ENCODE peak calls at places on chromosomes 3 and 15, in five cellular contexts. One of them, this sample, is unnamed.

GRCh38 chr3:118587037-118587741 is 447.5 kb downstream of the IGSF11 start:
- DNase-seq in psoas muscle: no peak
- DNase-seq in brain microvascular endothelial cell: no peak
- DNase-seq in cardiac muscle cell: peak
- DNase-seq in fibroblast of pulmonary artery: no peak
- DNase-seq in this sample: no peak

GRCh38 chr3:19348929-19349564 is 200.7 kb downstream of the KCNH8 start:
- DNase-seq in psoas muscle: no peak
- DNase-seq in brain microvascular endothelial cell: peak
- DNase-seq in cardiac muscle cell: peak
- DNase-seq in fibroblast of pulmonary artery: peak
- DNase-seq in this sample: peak

GRCh38 chr3:66723231-66723630 is 222.4 kb upstream of the LRIG1 start:
- DNase-seq in psoas muscle: no peak
- DNase-seq in brain microvascular endothelial cell: peak
- DNase-seq in cardiac muscle cell: no peak
- DNase-seq in fibroblast of pulmonary artery: peak
- DNase-seq in this sample: peak

GRCh38 chr15:101266034-101266433 is 11.3 kb downstream of the SELENOS start:
- DNase-seq in psoas muscle: peak
- DNase-seq in brain microvascular endothelial cell: peak
- DNase-seq in cardiac muscle cell: no peak
- DNase-seq in fibroblast of pulmonary artery: no peak
- DNase-seq in this sample: peak

GRCh38 chr3:59567656-59568055 is 517.8 kb upstream of the CFAP20DC start:
- DNase-seq in psoas muscle: no peak
- DNase-seq in brain microvascular endothelial cell: no peak
- DNase-seq in cardiac muscle cell: no peak
- DNase-seq in fibroblast of pulmonary artery: no peak
- DNase-seq in this sample: no peak

GRCh38 chr3:48601622-48601994 is 6.5 kb upstream of the COL7A1 start:
- DNase-seq in psoas muscle: peak
- DNase-seq in brain microvascular endothelial cell: no peak
- DNase-seq in cardiac muscle cell: no peak
- DNase-seq in fibroblast of pulmonary artery: no peak
- DNase-seq in this sample: no peak

GRCh38 chr15:61092387-61093157 is 136.5 kb downstream of the RORA start:
- DNase-seq in psoas muscle: no peak
- DNase-seq in brain microvascular endothelial cell: no peak
- DNase-seq in cardiac muscle cell: no peak
- DNase-seq in fibroblast of pulmonary artery: no peak
- DNase-seq in this sample: no peak

GRCh38 chr3:157276801-157277200 is 116.9 kb upstream of the CCNL1 start:
- DNase-seq in psoas muscle: no peak
- DNase-seq in brain microvascular endothelial cell: no peak
- DNase-seq in cardiac muscle cell: no peak
- DNase-seq in fibroblast of pulmonary artery: no peak
- DNase-seq in this sample: no peak

GRCh38 chr15:52224211-52224610 is 33.0 kb upstream of the GNB5 start:
- DNase-seq in psoas muscle: no peak
- DNase-seq in brain microvascular endothelial cell: no peak
- DNase-seq in cardiac muscle cell: no peak
- DNase-seq in fibroblast of pulmonary artery: no peak
- DNase-seq in this sample: no peak

GRCh38 chr3:52291508-52292181 is 4.0 kb downstream of the GLYCTK start:
- DNase-seq in psoas muscle: no peak
- DNase-seq in brain microvascular endothelial cell: no peak
- DNase-seq in cardiac muscle cell: peak
- DNase-seq in fibroblast of pulmonary artery: no peak
- DNase-seq in this sample: peak

GRCh38 chr15:41852736-41853135 is 14.1 kb downstream of the PLA2G4B start:
- DNase-seq in psoas muscle: no peak
- DNase-seq in brain microvascular endothelial cell: no peak
- DNase-seq in cardiac muscle cell: no peak
- DNase-seq in fibroblast of pulmonary artery: no peak
- DNase-seq in this sample: no peak

GRCh38 chr15:38843736-38844590 is 279.3 kb upstream of the RASGRP1 start:
- DNase-seq in psoas muscle: no peak
- DNase-seq in brain microvascular endothelial cell: peak
- DNase-seq in cardiac muscle cell: no peak
- DNase-seq in fibroblast of pulmonary artery: peak
- DNase-seq in this sample: no peak

GRCh38 chr15:79192462-79193036 is 90.0 kb upstream of the ANKRD34C start:
- DNase-seq in psoas muscle: no peak
- DNase-seq in brain microvascular endothelial cell: no peak
- DNase-seq in cardiac muscle cell: peak
- DNase-seq in fibroblast of pulmonary artery: no peak
- DNase-seq in this sample: no peak

GRCh38 chr3:133927543-133928066 is 31.9 kb upstream of the RAB6B start:
- DNase-seq in psoas muscle: peak
- DNase-seq in brain microvascular endothelial cell: no peak
- DNase-seq in cardiac muscle cell: peak
- DNase-seq in fibroblast of pulmonary artery: no peak
- DNase-seq in this sample: no peak

GRCh38 chr15:77002436-77002835 is 7.5 kb downstream of the PSTPIP1 start:
- DNase-seq in psoas muscle: peak
- DNase-seq in brain microvascular endothelial cell: no peak
- DNase-seq in cardiac muscle cell: no peak
- DNase-seq in fibroblast of pulmonary artery: no peak
- DNase-seq in this sample: no peak

GRCh38 chr15:33547876-33548275 is 237.1 kb downstream of the RYR3 start:
- DNase-seq in psoas muscle: peak
- DNase-seq in brain microvascular endothelial cell: peak
- DNase-seq in cardiac muscle cell: peak
- DNase-seq in fibroblast of pulmonary artery: peak
- DNase-seq in this sample: peak

GRCh38 chr15:78035319-78035718 is 42.2 kb downstream of the TBC1D2B start:
- DNase-seq in psoas muscle: no peak
- DNase-seq in brain microvascular endothelial cell: no peak
- DNase-seq in cardiac muscle cell: peak
- DNase-seq in fibroblast of pulmonary artery: peak
- DNase-seq in this sample: peak

GRCh38 chr3:171804618-171805389 is 5.5 kb downstream of the PLD1 start:
- DNase-seq in psoas muscle: no peak
- DNase-seq in brain microvascular endothelial cell: peak
- DNase-seq in cardiac muscle cell: no peak
- DNase-seq in fibroblast of pulmonary artery: peak
- DNase-seq in this sample: peak

GRCh38 chr3:171807129-171807675 is 3.1 kb downstream of the PLD1 start:
- DNase-seq in psoas muscle: no peak
- DNase-seq in brain microvascular endothelial cell: no peak
- DNase-seq in cardiac muscle cell: no peak
- DNase-seq in fibroblast of pulmonary artery: no peak
- DNase-seq in this sample: no peak

GRCh38 chr3:171805687-171806086 is 4.6 kb downstream of the PLD1 start:
- DNase-seq in psoas muscle: no peak
- DNase-seq in brain microvascular endothelial cell: no peak
- DNase-seq in cardiac muscle cell: no peak
- DNase-seq in fibroblast of pulmonary artery: no peak
- DNase-seq in this sample: no peak

GRCh38 chr3:171807806-171808205 is 2.5 kb downstream of the PLD1 start:
- DNase-seq in psoas muscle: no peak
- DNase-seq in brain microvascular endothelial cell: no peak
- DNase-seq in cardiac muscle cell: no peak
- DNase-seq in fibroblast of pulmonary artery: no peak
- DNase-seq in this sample: no peak

GRCh38 chr3:171806200-171807128 is 3.8 kb downstream of the PLD1 start:
- DNase-seq in psoas muscle: no peak
- DNase-seq in brain microvascular endothelial cell: peak
- DNase-seq in cardiac muscle cell: no peak
- DNase-seq in fibroblast of pulmonary artery: peak
- DNase-seq in this sample: peak
- H3K4me3 ChIP-seq in psoas muscle: no peak
- H3K4me3 ChIP-seq in brain microvascular endothelial cell: no peak
- H3K4me3 ChIP-seq in cardiac muscle cell: no peak
- H3K4me3 ChIP-seq in fibroblast of pulmonary artery: no peak
- H3K4me3 ChIP-seq in this sample: no peak

GRCh38 chr3:140355481-140355880 is 322.4 kb upstream of the TRIM42 start:
- DNase-seq in psoas muscle: no peak
- DNase-seq in brain microvascular endothelial cell: no peak
- DNase-seq in cardiac muscle cell: no peak
- DNase-seq in fibroblast of pulmonary artery: no peak
- DNase-seq in this sample: no peak
- H3K4me3 ChIP-seq in psoas muscle: no peak
- H3K4me3 ChIP-seq in brain microvascular endothelial cell: no peak
- H3K4me3 ChIP-seq in cardiac muscle cell: no peak
- H3K4me3 ChIP-seq in fibroblast of pulmonary artery: no peak
- H3K4me3 ChIP-seq in this sample: no peak

DNA sequence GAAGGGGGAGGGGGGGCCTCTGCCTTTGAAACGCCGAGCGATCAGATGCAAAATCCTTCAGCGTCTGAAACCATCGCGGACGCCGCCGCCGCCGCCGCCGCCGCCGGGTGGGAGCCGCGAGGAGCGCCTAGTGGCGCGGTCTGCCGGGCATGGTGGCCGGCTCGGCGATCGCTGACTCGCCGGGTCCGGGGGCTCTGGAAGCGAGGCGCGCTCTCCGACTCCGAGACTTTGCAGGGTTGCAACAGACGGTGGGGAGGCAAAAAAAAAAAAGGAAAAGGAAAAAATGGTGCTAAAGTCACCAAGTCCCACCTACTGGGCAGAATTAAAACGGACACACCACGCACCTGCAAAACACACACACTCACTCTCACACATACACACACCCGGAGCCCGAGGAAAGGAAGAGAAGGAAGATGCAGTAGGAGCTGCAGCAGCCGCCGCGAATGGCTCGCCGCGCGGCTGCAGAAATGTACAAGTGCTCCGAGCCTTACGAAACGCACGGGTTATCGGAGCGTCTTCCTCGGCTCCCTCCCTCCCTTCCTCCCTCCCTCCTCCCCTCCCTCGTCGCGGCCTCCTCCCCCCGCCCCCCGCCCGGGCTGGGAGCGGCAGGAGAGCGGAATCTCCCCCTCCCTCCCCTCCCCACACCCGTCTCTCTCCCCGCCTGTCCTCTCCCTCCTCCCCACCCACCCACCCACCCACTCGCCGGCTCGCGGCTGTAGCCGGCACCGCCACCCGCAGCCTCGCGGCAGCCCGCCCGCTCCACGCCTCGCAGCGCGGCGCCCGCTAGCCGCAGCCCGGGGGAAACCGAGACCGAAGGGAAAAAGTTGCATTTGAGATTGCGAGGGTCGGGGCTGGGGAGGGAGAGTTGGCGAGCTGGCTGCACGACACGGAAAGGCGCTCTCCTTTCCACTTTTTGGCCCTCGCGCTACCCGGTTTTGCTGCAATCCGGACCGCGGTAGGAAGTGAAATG is at the start of gene NTRK3:
- DNase-seq in psoas muscle: no peak
- DNase-seq in brain microvascular endothelial cell: no peak
- DNase-seq in cardiac muscle cell: peak
- DNase-seq in fibroblast of pulmonary artery: peak
- DNase-seq in this sample: peak
- H3K4me3 ChIP-seq in psoas muscle: peak
- H3K4me3 ChIP-seq in brain microvascular endothelial cell: no peak
- H3K4me3 ChIP-seq in cardiac muscle cell: peak
- H3K4me3 ChIP-seq in fibroblast of pulmonary artery: peak
- H3K4me3 ChIP-seq in this sample: peak

DNA sequence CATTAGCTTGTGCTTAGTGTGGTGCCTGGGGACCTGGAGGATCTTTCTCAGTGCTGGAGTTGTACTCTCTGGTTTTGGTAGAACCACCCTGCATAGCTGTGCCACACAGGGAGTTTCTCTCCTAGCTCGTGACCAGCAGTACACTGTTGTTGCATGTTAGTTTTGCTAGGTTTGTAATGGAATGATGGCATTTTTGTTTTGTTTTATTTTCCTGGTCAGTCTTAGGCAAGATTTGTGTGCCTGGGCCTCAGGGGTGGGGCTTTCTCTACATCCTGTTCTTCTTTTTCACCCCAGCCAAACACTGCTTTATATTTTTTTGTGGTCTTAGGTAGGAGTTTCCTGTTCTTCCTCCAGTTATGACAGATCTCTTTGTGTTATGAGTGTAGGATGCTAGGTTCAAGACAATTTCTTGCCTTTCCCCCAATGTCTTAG is 534.5 kb upstream of the KCNMB2 start:
- DNase-seq in psoas muscle: no peak
- DNase-seq in brain microvascular endothelial cell: no peak
- DNase-seq in cardiac muscle cell: no peak
- DNase-seq in fibroblast of pulmonary artery: peak
- DNase-seq in this sample: no peak
- H3K4me3 ChIP-seq in psoas muscle: no peak
- H3K4me3 ChIP-seq in brain microvascular endothelial cell: no peak
- H3K4me3 ChIP-seq in cardiac muscle cell: no peak
- H3K4me3 ChIP-seq in fibroblast of pulmonary artery: no peak
- H3K4me3 ChIP-seq in this sample: no peak

GRCh38 chr3:124034809-124035152 is 42.9 kb upstream of the ROPN1 start:
- DNase-seq in psoas muscle: no peak
- DNase-seq in brain microvascular endothelial cell: no peak
- DNase-seq in cardiac muscle cell: no peak
- DNase-seq in fibroblast of pulmonary artery: no peak
- DNase-seq in this sample: no peak
- H3K4me3 ChIP-seq in psoas muscle: peak
- H3K4me3 ChIP-seq in brain microvascular endothelial cell: no peak
- H3K4me3 ChIP-seq in cardiac muscle cell: no peak
- H3K4me3 ChIP-seq in fibroblast of pulmonary artery: no peak
- H3K4me3 ChIP-seq in this sample: no peak

DNA sequence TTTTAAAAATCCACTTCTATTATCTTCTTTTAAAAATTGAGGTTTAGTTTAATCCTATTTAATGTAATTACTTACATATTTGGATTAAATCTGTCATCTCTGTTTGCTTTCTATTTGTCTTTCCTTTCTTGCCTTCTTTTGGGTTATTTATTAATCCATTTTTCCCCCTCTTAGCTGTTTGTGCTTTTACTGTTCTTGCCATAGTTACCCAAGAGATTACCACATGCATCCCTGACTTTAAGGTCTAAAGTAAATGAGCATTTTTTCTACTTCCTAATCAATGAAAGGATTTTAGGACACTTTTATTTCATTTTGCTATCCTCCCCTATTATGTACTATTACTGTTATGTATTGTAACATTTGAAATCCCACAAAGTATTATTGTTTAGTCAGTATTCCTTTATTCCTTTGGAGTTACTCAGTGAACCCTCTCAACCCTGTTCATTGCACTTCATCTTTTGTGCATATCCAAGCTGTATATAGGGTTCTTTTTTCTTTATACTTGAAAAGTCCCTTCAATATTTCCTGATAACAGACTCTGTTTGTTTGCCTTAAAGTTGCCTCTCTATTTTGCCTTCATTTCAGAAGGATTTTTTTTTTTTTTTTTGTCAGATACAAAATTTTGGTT is 62.7 kb downstream of the MEF2A start:
- DNase-seq in psoas muscle: no peak
- DNase-seq in brain microvascular endothelial cell: no peak
- DNase-seq in cardiac muscle cell: no peak
- DNase-seq in fibroblast of pulmonary artery: no peak
- DNase-seq in this sample: no peak
- H3K4me3 ChIP-seq in psoas muscle: no peak
- H3K4me3 ChIP-seq in brain microvascular endothelial cell: no peak
- H3K4me3 ChIP-seq in cardiac muscle cell: no peak
- H3K4me3 ChIP-seq in fibroblast of pulmonary artery: no peak
- H3K4me3 ChIP-seq in this sample: no peak

GRCh38 chr3:4581905-4582611 is 88.9 kb downstream of the ITPR1 start:
- DNase-seq in psoas muscle: no peak
- DNase-seq in brain microvascular endothelial cell: no peak
- DNase-seq in cardiac muscle cell: no peak
- DNase-seq in fibroblast of pulmonary artery: no peak
- DNase-seq in this sample: no peak
- H3K4me3 ChIP-seq in psoas muscle: no peak
- H3K4me3 ChIP-seq in brain microvascular endothelial cell: no peak
- H3K4me3 ChIP-seq in cardiac muscle cell: no peak
- H3K4me3 ChIP-seq in fibroblast of pulmonary artery: no peak
- H3K4me3 ChIP-seq in this sample: no peak

GRCh38 chr3:88036221-88036620 is 22.6 kb downstream of the CGGBP1 start:
- DNase-seq in psoas muscle: no peak
- DNase-seq in brain microvascular endothelial cell: no peak
- DNase-seq in cardiac muscle cell: no peak
- DNase-seq in fibroblast of pulmonary artery: no peak
- DNase-seq in this sample: no peak
- H3K4me3 ChIP-seq in psoas muscle: no peak
- H3K4me3 ChIP-seq in brain microvascular endothelial cell: no peak
- H3K4me3 ChIP-seq in cardiac muscle cell: no peak
- H3K4me3 ChIP-seq in fibroblast of pulmonary artery: no peak
- H3K4me3 ChIP-seq in this sample: no peak

This sample was measured in choroid plexus epithelial cell.